ENCODE peak calls at places on chromosomes 2 and 18, in four cellular contexts. O is A549; N is breast epithelium; C is stimulated activated CD4-positive, alpha-beta T cell treated with anti-CD3 and anti-CD28 coated beads, Interleukin-4, amount 100 ng/mL, for 1 hour. H is an unnamed sample.

GRCh38 chr18:61637905-61638304 is 254.9 kb downstream of the RNF152 start:
- DNase-seq in O (no peak), C (no peak), N (no peak), H (no peak)

GRCh38 chr2:149741646-149742045 is 154.1 kb upstream of the MMADHC start:
- DNase-seq in N (no peak), C (no peak), O (no peak), H (no peak)

GRCh38 chr2:233332125-233332524 is 22.2 kb upstream of the DGKD start:
- DNase-seq in N (no peak), O (no peak), C (no peak), H (no peak)

GRCh38 chr2:26845021-26845420 is 2.9 kb upstream of the DPYSL5 start:
- DNase-seq in C (no peak), O (no peak), N (no peak), H (peak)

GRCh38 chr2:170512271-170512670 is 202.9 kb upstream of the SP5 start:
- DNase-seq in C (no peak), N (no peak), O (no peak), H (no peak)

GRCh38 chr2:156385242-156385641 is 50.9 kb upstream of the GPD2 start:
- DNase-seq in N (no peak), O (no peak), C (no peak), H (no peak)

GRCh38 chr2:132416080-132416911 is at the start of gene GPR39:
- DNase-seq in C (no peak), O (peak), N (peak), H (peak)

GRCh38 chr2:70142590-70143313 is 48.1 kb downstream of the C2orf42 start:
- DNase-seq in O (peak), N (peak), C (peak), H (peak)

GRCh38 chr2:206083602-206084467 is 2.1 kb downstream of the INO80D start:
- DNase-seq in N (no peak), O (peak), C (no peak), H (no peak)

GRCh38 chr18:8298186-8298585 is 311.1 kb upstream of the RAB12 start:
- DNase-seq in C (no peak), N (no peak), O (no peak), H (no peak)

GRCh38 chr2:239271471-239272255 is 129.2 kb downstream of the HDAC4 start:
- DNase-seq in C (no peak), N (peak), O (no peak), H (no peak)

GRCh38 chr2:100818606-100819364 is 1.2 kb upstream of the NPAS2 start:
- DNase-seq in C (peak), N (peak), O (peak), H (peak)

GRCh38 chr18:40413160-40413559 is 1541.9 kb upstream of the PIK3C3 start:
- DNase-seq in C (no peak), N (no peak), O (peak), H (no peak)

GRCh38 chr2:98013407-98014042 is 17.8 kb upstream of the TMEM131 start:
- DNase-seq in O (no peak), C (no peak), N (no peak), H (no peak)

GRCh38 chr2:226788064-226788463 is 11.6 kb downstream of the IRS1 start:
- DNase-seq in C (no peak), N (no peak), O (no peak), H (no peak)

GRCh38 chr2:119430023-119430498 is 1.6 kb upstream of the TMEM37 start:
- DNase-seq in C (no peak), O (no peak), N (no peak), H (no peak)

GRCh38 chr2:141863964-141864363 is 266.9 kb downstream of the LRP1B start:
- DNase-seq in N (no peak), C (no peak), O (no peak), H (no peak)

GRCh38 chr2:77713412-77713811 is 191.2 kb upstream of the LRRTM4 start:
- DNase-seq in O (no peak), C (no peak), N (no peak), H (no peak)

GRCh38 chr2:235005603-235006259 is 53.9 kb downstream of the SH3BP4 start:
- DNase-seq in O (no peak), C (no peak), N (no peak), H (no peak)

GRCh38 chr2:167504695-167505094 is 616.4 kb downstream of the XIRP2 start:
- DNase-seq in N (no peak), C (no peak), O (no peak), H (no peak)

GRCh38 chr2:149860276-149860921 is 272.8 kb upstream of the MMADHC start:
- DNase-seq in N (peak), O (no peak), C (no peak), H (no peak)

GRCh38 chr2:23595601-23596251 is 210.7 kb downstream of the KLHL29 start:
- DNase-seq in C (no peak), O (no peak), N (peak), H (no peak)

GRCh38 chr2:65728477-65729180 is 296.2 kb upstream of the SPRED2 start:
- DNase-seq in O (no peak), N (no peak), C (no peak), H (no peak)